ENCODE peak calls at places on chromosome 16, in four cellular contexts. V is HCT116, T is SK-N-SH, X is K562. M is an unnamed sample.

GRCh38 chr16:88877564-88878289 is 11.3 kb upstream of the PABPN1L start:
- DNase-seq in V (no peak), T (no peak), X (no peak), M (no peak)

GRCh38 chr16:88591577-88592021 is 21.4 kb downstream of the ZC3H18 start:
- DNase-seq in V (no peak), T (no peak), X (no peak), M (no peak)

GRCh38 chr16:12557808-12558207 is 245.9 kb downstream of the CPPED1 start:
- DNase-seq in V (no peak), T (no peak), X (no peak), M (no peak)

GRCh38 chr16:88390760-88391496 is 8.2 kb downstream of the ZNF469 start:
- DNase-seq in V (no peak), T (no peak), X (no peak), M (no peak)

GRCh38 chr16:9323170-9323569 is 231.7 kb downstream of the HAPSTR1 start:
- DNase-seq in V (no peak), T (no peak), X (no peak), M (no peak)

GRCh38 chr16:54207837-54208236 is 78.8 kb downstream of the IRX3 start:
- DNase-seq in V (no peak), T (no peak), X (no peak), M (no peak)

GRCh38 chr16:9337262-9338032 is 246.0 kb downstream of the HAPSTR1 start:
- DNase-seq in V (no peak), T (no peak), X (no peak), M (no peak)

GRCh38 chr16:82509636-82510035 is 117.1 kb upstream of the CDH13 start:
- DNase-seq in V (no peak), T (no peak), X (no peak), M (no peak)

GRCh38 chr16:17082126-17082882 is 388.5 kb downstream of the XYLT1 start:
- DNase-seq in V (no peak), T (no peak), X (no peak), M (peak; percentile 76)

GRCh38 chr16:892006-892405 is 78.8 kb downstream of the LMF1 start:
- DNase-seq in V (no peak), T (no peak), X (no peak), M (no peak)

DNA sequence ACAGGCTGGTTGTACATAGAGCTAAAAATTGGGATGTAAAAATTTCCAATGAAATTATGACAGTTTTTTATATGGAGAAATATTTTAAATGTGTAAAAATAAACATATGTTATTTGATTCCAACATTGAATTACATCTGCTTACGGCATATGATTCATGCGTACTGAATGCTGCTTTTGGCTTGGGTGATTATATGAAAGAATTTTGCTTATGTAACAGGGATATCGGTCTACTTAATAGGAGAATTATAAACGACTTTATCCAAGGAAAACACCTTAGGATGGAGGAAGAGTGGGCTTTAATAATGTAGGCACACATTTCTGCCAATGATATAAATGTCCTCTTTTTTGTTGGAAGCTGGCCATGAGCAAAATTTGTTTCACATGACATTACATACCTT is 197.3 kb upstream of the GOT2 start:
- DNase-seq in V (no peak), T (no peak), X (no peak), M (no peak)
- TF ChIP-seq POLR2AphosphoS5 in V (no peak), T (no peak), X (no peak), M (no peak)

GRCh38 chr16:4212934-4213296 is 29.0 kb downstream of the SRL start:
- DNase-seq in V (peak; percentile 13), T (no peak), X (no peak), M (no peak)

GRCh38 chr16:4215106-4215505 is 26.8 kb downstream of the SRL start:
- DNase-seq in V (no peak), T (no peak), X (no peak), M (no peak)

GRCh38 chr16:4214215-4214621 is 27.7 kb downstream of the SRL start:
- DNase-seq in V (peak; percentile 19), T (no peak), X (no peak), M (no peak)

GRCh38 chr16:4212207-4212933 is 29.5 kb downstream of the SRL start:
- DNase-seq in V (no peak), T (no peak), X (no peak), M (no peak)

GRCh38 chr16:4213721-4214120 is 28.2 kb downstream of the SRL start:
- DNase-seq in V (no peak), T (no peak), X (no peak), M (no peak)
- H3K4me2 ChIP-seq in V (peak overlapping the region; percentile 75), T (no peak overlapping the region), X (no peak overlapping the region), M (peak overlapping the region; percentile 23)

DNA sequence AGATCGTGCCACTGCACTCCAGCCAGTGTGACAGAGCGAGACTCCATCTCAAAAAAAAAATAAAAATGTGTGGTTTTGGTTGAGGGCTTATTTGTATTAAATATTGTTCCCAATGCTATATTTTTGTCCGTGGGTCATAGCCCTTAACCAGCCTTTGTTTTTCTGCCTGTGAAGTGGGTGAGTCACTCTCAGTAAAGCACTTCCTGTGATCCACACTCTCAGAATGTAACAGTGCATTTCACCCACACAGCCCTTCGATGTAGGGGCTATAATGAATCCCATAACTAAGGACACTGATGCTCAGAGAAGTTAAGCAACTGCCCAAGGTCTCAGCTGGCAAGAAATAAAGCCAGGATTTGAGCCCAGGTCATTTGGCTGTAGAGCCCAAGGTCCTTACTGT is 34.7 kb upstream of the POLR3E start:
- DNase-seq in V (no peak), T (no peak), X (no peak), M (no peak)
- TF ChIP-seq POLR2AphosphoS5 in V (no peak), T (no peak), X (no peak), M (no peak)

GRCh38 chr16:73190688-73191087 is 142.8 kb upstream of the ZFHX3 start:
- DNase-seq in V (no peak), T (no peak), X (no peak), M (no peak)
- H3K4me2 ChIP-seq in V (no peak overlapping the region), T (no peak overlapping the region), X (no peak overlapping the region), M (no peak overlapping the region)

GRCh38 chr16:2474877-2475412 is at the start of gene TBC1D24:
- DNase-seq in V (peak; percentile 50), T (peak; percentile 100), X (peak; percentile 96), M (peak; percentile 86)
- TF ChIP-seq POLR2AphosphoS5 in V (peak; percentile 71), T (peak; percentile 37), X (peak; percentile 38), M (peak; percentile 55)

GRCh38 chr16:83959621-83960434 is 6.8 kb downstream of the OSGIN1 start:
- DNase-seq in V (no peak), T (no peak), X (no peak), M (no peak)

GRCh38 chr16:83957296-83957855 is 4.3 kb downstream of the OSGIN1 start:
- DNase-seq in V (no peak), T (no peak), X (no peak), M (no peak)

GRCh38 chr16:83956336-83957289 is 3.6 kb downstream of the OSGIN1 start:
- DNase-seq in V (peak; percentile 75), T (peak; percentile 88), X (peak; percentile 84), M (peak; percentile 91)

GRCh38 chr16:83958842-83959565 is 6.0 kb downstream of the OSGIN1 start:
- DNase-seq in V (no peak), T (no peak), X (no peak), M (no peak)

GRCh38 chr16:83958137-83958810 is 5.2 kb downstream of the OSGIN1 start:
- DNase-seq in V (no peak), T (peak; percentile 77), X (no peak), M (no peak)
- H3K4me2 ChIP-seq in V (no peak overlapping the region), T (no peak overlapping the region), X (no peak overlapping the region), M (no peak overlapping the region)

GRCh38 chr16:28880589-28880915 is 2.3 kb downstream of the ATP2A1 start:
- DNase-seq in V (no peak), T (no peak), X (no peak), M (no peak)

GRCh38 chr16:28878083-28878926 is at the start of gene ATP2A1:
- DNase-seq in V (no peak), T (no peak), X (peak; percentile 16), M (no peak)

GRCh38 chr16:28879261-28879840 is 1.1 kb downstream of the ATP2A1 start:
- DNase-seq in V (no peak), T (no peak), X (no peak), M (no peak)

GRCh38 chr16:28880955-28881354 is 2.7 kb downstream of the ATP2A1 start:
- DNase-seq in V (no peak), T (no peak), X (no peak), M (no peak)

DNA sequence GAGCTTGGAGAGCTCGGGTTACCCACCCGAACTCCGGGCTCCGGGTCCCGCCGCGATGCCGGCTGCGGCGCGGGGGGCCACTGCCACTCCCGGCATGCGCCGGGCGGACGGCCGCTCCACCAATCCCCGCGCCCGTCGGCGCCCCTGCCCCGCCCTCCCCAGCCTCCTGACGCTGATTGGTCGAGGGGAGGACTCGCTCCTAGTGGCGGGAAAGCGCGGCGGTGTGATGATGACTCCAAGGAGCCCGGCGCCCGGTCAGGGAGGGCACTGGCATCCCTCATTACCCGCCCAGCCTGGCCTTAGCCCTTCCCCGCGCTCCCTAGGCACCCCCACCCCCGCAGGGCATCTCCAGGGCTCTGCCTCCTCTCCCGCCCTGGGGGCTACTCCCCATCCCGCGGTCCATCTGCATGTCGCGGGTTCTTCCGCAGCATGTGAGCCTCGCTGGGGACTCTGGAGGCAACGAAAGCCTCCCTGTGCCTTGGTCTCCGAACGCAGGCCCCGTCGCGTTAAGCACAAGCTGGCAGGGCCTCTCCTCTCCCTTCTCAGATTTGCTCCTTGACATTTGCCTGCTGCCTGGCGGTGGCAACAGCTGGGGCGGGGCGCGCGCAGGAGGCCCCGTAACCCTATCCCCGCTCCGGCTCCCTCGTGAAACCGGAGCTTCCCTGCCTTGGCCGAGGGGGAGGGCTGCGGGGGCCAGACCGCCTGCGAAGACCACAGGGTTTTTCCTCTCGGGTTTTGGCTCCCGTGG is 1.7 kb downstream of the ATP2A1 start:
- DNase-seq in V (peak; percentile 61), T (peak; percentile 99), X (peak; percentile 99), M (peak; percentile 93)
- TF ChIP-seq POLR2AphosphoS5 in V (peak; percentile 82), T (peak; percentile 86), X (peak; percentile 53), M (peak; percentile 68)

DNA sequence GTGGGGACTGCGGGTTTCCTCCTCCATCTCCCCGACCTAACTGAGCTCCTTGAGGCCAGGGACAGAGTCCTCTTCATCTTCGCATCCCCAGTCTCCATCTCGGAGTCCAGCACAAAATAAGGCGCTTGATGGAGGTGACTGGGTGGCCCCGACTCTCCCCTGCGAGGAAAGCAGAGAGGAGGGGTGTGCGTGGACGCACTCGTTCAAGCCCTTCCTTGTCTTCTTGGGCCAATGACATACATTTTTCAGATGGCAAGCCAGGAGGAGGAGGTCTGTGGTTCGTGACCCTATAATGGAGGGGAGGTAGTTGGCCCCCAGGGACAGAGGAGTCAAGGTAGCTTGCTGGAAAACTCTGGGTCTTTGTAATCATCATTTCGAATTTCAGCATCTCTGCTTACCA is 17.2 kb downstream of the CRISPLD2 start:
- DNase-seq in V (no peak), T (peak; percentile 24), X (no peak), M (no peak)
- H3K4me2 ChIP-seq in V (no peak overlapping the region), T (no peak overlapping the region), X (no peak overlapping the region), M (no peak overlapping the region)

M was measured in GM23338.